ENCODE peak calls at places on chromosomes 6 and 20, in seven cellular contexts. Y, E, N, X, I, A and H are unnamed samples.

GRCh38 chr20:21510995-21511394 is 2.9 kb downstream of the NKX2-2 start:
- DNase-seq in I (no peak), A (no peak), Y (no peak), X (no peak), N (no peak), E (no peak), H (no peak)

GRCh38 chr20:56893206-56893605 is 264.1 kb downstream of the TFAP2C start:
- DNase-seq in E (no peak), Y (no peak), N (peak; percentile 62), X (no peak), I (no peak), A (no peak), H (no peak)

GRCh38 chr6:134250776-134251175 is 67.1 kb downstream of the SGK1 start:
- DNase-seq in Y (no peak), N (no peak), A (no peak), I (no peak), X (no peak), E (no peak), H (no peak)

GRCh38 chr6:155861821-155862220 is 406.2 kb upstream of the NOX3 start:
- DNase-seq in I (peak; percentile 29), E (no peak), Y (no peak), N (no peak), X (no peak), A (no peak), H (no peak)

GRCh38 chr20:35588397-35588796 is 27.2 kb upstream of the SPAG4 start:
- DNase-seq in A (no peak), Y (no peak), N (no peak), E (no peak), X (no peak), I (no peak), H (no peak)

GRCh38 chr6:30615958-30616810 is 859 bp downstream of the PPP1R10 start:
- DNase-seq in Y (no peak), N (peak; percentile 63), A (no peak), X (no peak), E (peak; percentile 48), I (peak; percentile 38), H (no peak)

GRCh38 chr6:67630146-67630545 is 1004.9 kb upstream of the ADGRB3 start:
- DNase-seq in X (no peak), I (no peak), A (peak; percentile 94), N (no peak), Y (no peak), E (no peak), H (no peak)

GRCh38 chr6:24307881-24308280 is 50.0 kb downstream of the DCDC2 start:
- DNase-seq in N (no peak), Y (no peak), X (no peak), E (no peak), A (peak; percentile 19), I (no peak), H (no peak)

GRCh38 chr6:13239530-13240455 is 88.5 kb downstream of the TBC1D7 start:
- DNase-seq in X (no peak), N (no peak), E (no peak), Y (no peak), I (no peak), A (peak; percentile 20), H (no peak)

GRCh38 chr20:58131111-58131510 is 97.3 kb downstream of the ANKRD60 start:
- DNase-seq in I (no peak), A (peak; percentile 2), Y (peak; percentile 74), X (no peak), E (no peak), N (no peak), H (no peak)

GRCh38 chr6:11869656-11870340 is 91.2 kb upstream of the ADTRP start:
- DNase-seq in X (no peak), E (no peak), A (peak; percentile 91), I (no peak), Y (no peak), N (peak; percentile 10), H (no peak)

GRCh38 chr6:166279393-166279679 is 28.9 kb downstream of the PRR18 start:
- DNase-seq in I (no peak), A (no peak), X (no peak), N (no peak), Y (no peak), E (no peak), H (no peak)

GRCh38 chr6:17928514-17929430 is 58.7 kb downstream of the KIF13A start:
- DNase-seq in A (peak; percentile 67), I (no peak), E (no peak), X (no peak), N (no peak), Y (no peak), H (no peak)

GRCh38 chr20:38828514-38829295 is 23.2 kb downstream of the PPP1R16B start:
- DNase-seq in E (no peak), Y (no peak), A (no peak), X (no peak), N (no peak), I (no peak), H (no peak)

GRCh38 chr6:11333292-11333849 is 100.9 kb upstream of the NEDD9 start:
- DNase-seq in N (peak; percentile 12), X (no peak), Y (no peak), I (peak; percentile 63), A (no peak), E (no peak), H (no peak)

GRCh38 chr6:74871757-74872156 is 334.1 kb downstream of the COL12A1 start:
- DNase-seq in Y (no peak), X (no peak), N (no peak), I (no peak), A (peak; percentile 61), E (no peak), H (no peak)

GRCh38 chr6:37919417-37920157 is 100.1 kb downstream of the ZFAND3 start:
- DNase-seq in E (no peak), A (peak; percentile 46), Y (no peak), N (peak; percentile 19), X (no peak), I (no peak), H (no peak)

GRCh38 chr20:63223121-63223825 is 7.3 kb upstream of the YTHDF1 start:
- DNase-seq in A (peak; percentile 48), E (peak; percentile 50), N (peak; percentile 80), I (no peak), Y (no peak), X (no peak), H (peak; percentile 86)

GRCh38 chr6:26170181-26170580 is 83.0 kb downstream of the HFE start:
- DNase-seq in Y (no peak), I (no peak), A (no peak), X (no peak), E (no peak), N (no peak), H (no peak)

GRCh38 chr20:3218307-3218988 is 9.2 kb downstream of the ITPA start:
- DNase-seq in N (peak; percentile 88), A (peak; percentile 46), I (no peak), E (peak; percentile 76), Y (no peak), X (peak; percentile 59), H (no peak)

GRCh38 chr20:9286501-9286900 is 217.6 kb downstream of the PLCB4 start:
- DNase-seq in I (no peak), Y (no peak), X (no peak), N (no peak), A (no peak), E (no peak), H (no peak)

GRCh38 chr6:139135578-139136545 is 982 bp downstream of the HECA start:
- DNase-seq in I (no peak), X (peak; percentile 10), N (peak; percentile 45), Y (no peak), A (no peak), E (peak; percentile 55), H (peak; percentile 54)

GRCh38 chr20:8602389-8603116 is 466.3 kb upstream of the PLCB4 start:
- DNase-seq in X (no peak), E (no peak), A (peak; percentile 13), Y (no peak), I (no peak), N (no peak), H (no peak)

GRCh38 chr20:35648836-35649235 is 15.9 kb downstream of the CPNE1 start:
- DNase-seq in E (no peak), A (peak; percentile 70), Y (peak; percentile 26), I (no peak), X (no peak), N (no peak), H (no peak)

GRCh38 chr20:61659652-61660346 is 405.9 kb downstream of the TAF4 start:
- DNase-seq in A (no peak), X (no peak), Y (no peak), I (peak; percentile 54), N (no peak), E (no peak), H (no peak)

GRCh38 chr20:50313223-50313820 is 122.7 kb downstream of the CEBPB start:
- DNase-seq in I (no peak), Y (no peak), N (no peak), A (peak; percentile 71), E (no peak), X (no peak), H (no peak)

GRCh38 chr6:149454405-149454848 is 30.4 kb downstream of the ZC3H12D start:
- DNase-seq in Y (no peak), X (no peak), N (no peak), A (peak; percentile 99), E (no peak), I (peak; percentile 71), H (no peak)

GRCh38 chr6:143125455-143125854 is 64.8 kb downstream of the AIG1 start:
- DNase-seq in X (no peak), N (no peak), I (no peak), Y (no peak), A (no peak), E (no peak), H (no peak)

GRCh38 chr6:142946924-142947701 is 2.1 kb upstream of the HIVEP2 start:
- DNase-seq in Y (peak; percentile 95), A (peak; percentile 80), X (peak; percentile 60), E (peak; percentile 84), N (peak; percentile 74), I (peak; percentile 15), H (no peak)

GRCh38 chr6:156872903-156873302 is 95.7 kb downstream of the ARID1B start:
- DNase-seq in Y (no peak), A (no peak), N (no peak), E (no peak), I (no peak), X (no peak), H (no peak)

GRCh38 chr6:52373294-52373693 is 11.3 kb downstream of the PAQR8 start:
- DNase-seq in E (no peak), Y (no peak), X (no peak), I (no peak), A (no peak), N (no peak), H (no peak)

GRCh38 chr20:44533928-44534327 is 12.1 kb upstream of the SERINC3 start:
- DNase-seq in X (no peak), E (no peak), I (no peak), Y (no peak), A (no peak), N (no peak), H (no peak)

GRCh38 chr20:39070484-39071231 is 108.5 kb downstream of the DHX35 start:
- DNase-seq in Y (no peak), I (no peak), N (no peak), X (no peak), A (peak; percentile 15), E (no peak), H (no peak)

GRCh38 chr6:29603930-29604329 is 19.0 kb downstream of the OR2H2 start:
- DNase-seq in A (no peak), E (no peak), X (no peak), Y (no peak), I (peak; percentile 16), N (no peak), H (no peak)